ENCODE peak calls at places on chromosome 18, in seven cellular contexts. X is effector memory CD4-positive, alpha-beta T cell; R is lower leg skin; D is HFFc6; B is KBM-7; G is NCI-H226; C is neural crest cell. O is an unnamed sample.

GRCh38 chr18:76405761-76406356 is 89.2 kb downstream of the ZNF516 start:
- DNase-seq in X (peak; percentile 18), R (peak; percentile 66), D (no peak), B (peak; percentile 39), G (no peak), C (peak; percentile 57), O (peak; percentile 51)

GRCh38 chr18:76977108-76977621 is 154.8 kb downstream of the ZNF236 start:
- DNase-seq in X (no peak), R (no peak), D (no peak), B (no peak), G (no peak), C (no peak), O (no peak)

GRCh38 chr18:58091099-58091611 is 47.1 kb downstream of the NEDD4L start:
- DNase-seq in X (no peak), R (no peak), D (no peak), B (no peak), G (peak; percentile 41), C (no peak), O (no peak)

GRCh38 chr18:58502628-58503027 is 126.3 kb downstream of the ALPK2 start:
- DNase-seq in X (no peak), R (no peak), D (no peak), B (no peak), G (no peak), C (no peak), O (no peak)

GRCh38 chr18:56637897-56638231 is 528 bp downstream of the TXNL1 start:
- DNase-seq in X (no peak), R (no peak), D (no peak), B (peak; percentile 31), G (no peak), C (no peak), O (no peak)

GRCh38 chr18:58097907-58098166 is 53.8 kb downstream of the NEDD4L start:
- DNase-seq in X (no peak), R (no peak), D (no peak), B (no peak), G (no peak), C (no peak), O (no peak)

GRCh38 chr18:45920367-45920766 is 46.8 kb downstream of the EPG5 start:
- DNase-seq in X (no peak), R (peak; percentile 73), D (peak; percentile 78), B (no peak), G (peak; percentile 82), C (no peak), O (peak; percentile 20)

GRCh38 chr18:7174359-7175107 is 56.4 kb upstream of the LRRC30 start:
- DNase-seq in X (no peak), R (no peak), D (no peak), B (no peak), G (no peak), C (no peak), O (no peak)

GRCh38 chr18:63106727-63107126 is 212.8 kb downstream of the BCL2 start:
- DNase-seq in X (no peak), R (no peak), D (no peak), B (no peak), G (no peak), C (no peak), O (no peak)

GRCh38 chr18:31041346-31042067 is 1.0 kb downstream of the DSC3 start:
- DNase-seq in X (no peak), R (no peak), D (no peak), B (no peak), G (peak; percentile 60), C (peak; percentile 16), O (no peak)

GRCh38 chr18:23283933-23284430 is 148.7 kb downstream of the CABLES1 start:
- DNase-seq in X (no peak), R (no peak), D (peak; percentile 30), B (no peak), G (peak; percentile 51), C (no peak), O (no peak)

GRCh38 chr18:78683191-78684010 is 296.2 kb upstream of the SALL3 start:
- DNase-seq in X (no peak), R (no peak), D (no peak), B (no peak), G (no peak), C (no peak), O (no peak)

GRCh38 chr18:52337286-52337685 is 2.7 kb upstream of the DCC start:
- DNase-seq in X (no peak), R (no peak), D (no peak), B (no peak), G (peak; percentile 3), C (no peak), O (no peak)

GRCh38 chr18:7170292-7170691 is 52.7 kb upstream of the LAMA1 start:
- DNase-seq in X (no peak), R (no peak), D (no peak), B (no peak), G (no peak), C (no peak), O (no peak)

GRCh38 chr18:54983041-54983686 is 23.9 kb upstream of the CCDC68 start:
- DNase-seq in X (no peak), R (no peak), D (peak; percentile 66), B (peak; percentile 72), G (peak; percentile 30), C (no peak), O (no peak)

GRCh38 chr18:26008096-26008495 is 82.3 kb downstream of the SS18 start:
- DNase-seq in X (no peak), R (no peak), D (no peak), B (peak; percentile 2), G (no peak), C (no peak), O (no peak)

GRCh38 chr18:43932140-43932539 is 654.9 kb upstream of the SYT4 start:
- DNase-seq in X (no peak), R (no peak), D (no peak), B (no peak), G (no peak), C (no peak), O (no peak)

GRCh38 chr18:71797554-71797953 is 746.6 kb downstream of the CBLN2 start:
- DNase-seq in X (no peak), R (no peak), D (no peak), B (no peak), G (no peak), C (no peak), O (no peak)

GRCh38 chr18:50126466-50126865 is 68.5 kb downstream of the MYO5B start:
- DNase-seq in X (no peak), R (no peak), D (no peak), B (no peak), G (no peak), C (no peak), O (no peak)

GRCh38 chr18:22814329-22814703 is 118.8 kb upstream of the RBBP8 start:
- DNase-seq in X (no peak), R (no peak), D (no peak), B (no peak), G (no peak), C (no peak), O (no peak)

GRCh38 chr18:74244554-74244953 is 47.2 kb downstream of the CYB5A start:
- DNase-seq in X (no peak), R (no peak), D (no peak), B (no peak), G (no peak), C (no peak), O (no peak)

GRCh38 chr18:6219116-6219717 is 195.5 kb downstream of the L3MBTL4 start:
- DNase-seq in X (no peak), R (no peak), D (no peak), B (peak; percentile 35), G (peak; percentile 9), C (peak; percentile 71), O (no peak)

GRCh38 chr18:23824235-23824634 is 135.0 kb downstream of the LAMA3 start:
- DNase-seq in X (no peak), R (no peak), D (no peak), B (no peak), G (no peak), C (no peak), O (no peak)

GRCh38 chr18:11027862-11028261 is 121.5 kb downstream of the PIEZO2 start:
- DNase-seq in X (no peak), R (no peak), D (no peak), B (no peak), G (no peak), C (no peak), O (no peak)

GRCh38 chr18:23134780-23135678 is at the start of gene CABLES1:
- DNase-seq in X (no peak), R (peak; percentile 63), D (peak; percentile 37), B (peak; percentile 74), G (peak; percentile 43), C (peak; percentile 43), O (no peak)

GRCh38 chr18:62505669-62506494 is 16.9 kb upstream of the ZCCHC2 start:
- DNase-seq in X (no peak), R (no peak), D (no peak), B (peak; percentile 60), G (no peak), C (no peak), O (no peak)

GRCh38 chr18:7021994-7022840 is 95.4 kb downstream of the LAMA1 start:
- DNase-seq in X (no peak), R (no peak), D (peak; percentile 19), B (peak; percentile 41), G (peak; percentile 31), C (no peak), O (no peak)

GRCh38 chr18:45014047-45014501 is 333.4 kb downstream of the SETBP1 start:
- DNase-seq in X (no peak), R (no peak), D (peak; percentile 89), B (no peak), G (peak; percentile 51), C (no peak), O (no peak)